ENCODE peak calls at places on chromosomes 7 and 10, in seven cellular contexts. C is activated T-helper 1 cell treated with Interleukin-2 at 50 U/mL for 16 hours, O is RWPE2, D is K562, S is EL, F is HCEC 1CT, Z is memory B cell. Y is an unnamed sample.

GRCh38 chr7:130490888-130491771 is 755 bp upstream of the MEST start:
- DNase-seq in D (no peak), Z (peak; percentile 31), C (no peak), F (no peak), O (no peak), S (peak; percentile 38), Y (no peak)

GRCh38 chr10:11908991-11909390 is 85.8 kb downstream of the PROSER2 start:
- DNase-seq in C (no peak), F (no peak), O (no peak), S (no peak), Z (no peak), D (no peak), Y (no peak)

GRCh38 chr7:91068136-91068795 is 196.0 kb upstream of the FZD1 start:
- DNase-seq in Z (no peak), S (no peak), O (no peak), C (no peak), D (no peak), F (no peak), Y (no peak)

GRCh38 chr10:85527610-85528317 is 838.8 kb downstream of the GRID1 start:
- DNase-seq in O (no peak), Z (no peak), D (no peak), S (no peak), F (no peak), C (no peak), Y (no peak)

GRCh38 chr10:59870152-59870551 is 36.2 kb downstream of the CCDC6 start:
- DNase-seq in S (no peak), O (no peak), Z (no peak), F (no peak), D (no peak), C (no peak), Y (no peak)

GRCh38 chr7:157112706-157113105 is 26.0 kb upstream of the UBE3C start:
- DNase-seq in C (no peak), Z (no peak), S (no peak), F (no peak), D (no peak), O (no peak), Y (no peak)

GRCh38 chr7:80284848-80285247 is 150.2 kb downstream of the GNAI1 start:
- DNase-seq in F (peak; percentile 89), C (no peak), O (no peak), D (no peak), Z (no peak), S (peak; percentile 59), Y (no peak)

GRCh38 chr7:8214162-8214897 is 47.6 kb downstream of the ICA1 start:
- DNase-seq in S (peak; percentile 38), Z (no peak), C (no peak), O (no peak), D (no peak), F (peak; percentile 17), Y (no peak)

GRCh38 chr7:29113384-29114102 is 32.8 kb downstream of the CPVL start:
- DNase-seq in O (no peak), F (no peak), Z (no peak), C (no peak), D (no peak), S (peak; percentile 35), Y (no peak)

GRCh38 chr7:90720970-90721768 is 125.0 kb downstream of the CDK14 start:
- DNase-seq in F (peak; percentile 82), C (no peak), O (no peak), D (no peak), Z (no peak), S (peak; percentile 62), Y (no peak)

GRCh38 chr10:49629286-49629915 is 15.6 kb downstream of the CHAT start:
- DNase-seq in S (no peak), O (peak; percentile 12), D (no peak), Z (no peak), F (no peak), C (no peak), Y (no peak)

GRCh38 chr10:105727131-105727530 is 1086.0 kb downstream of the SORCS3 start:
- DNase-seq in S (no peak), D (no peak), C (no peak), O (no peak), Z (no peak), F (no peak), Y (no peak)

GRCh38 chr7:82723411-82723810 is 279.8 kb upstream of the CACNA2D1 start:
- DNase-seq in C (no peak), F (no peak), S (no peak), Z (no peak), O (no peak), D (no peak), Y (no peak)

GRCh38 chr7:30912986-30913671 is 1.5 kb downstream of the AQP1 start:
- DNase-seq in O (no peak), C (no peak), S (no peak), F (no peak), D (no peak), Z (no peak), Y (no peak)

GRCh38 chr10:66622050-66622449 is 303.8 kb upstream of the LRRTM3 start:
- DNase-seq in Z (no peak), S (no peak), F (no peak), D (no peak), C (no peak), O (no peak), Y (no peak)

GRCh38 chr10:60646966-60647796 is 131.1 kb upstream of the CDK1 start:
- DNase-seq in F (peak; percentile 28), O (no peak), C (no peak), D (peak; percentile 38), S (peak; percentile 60), Z (peak; percentile 51), Y (no peak)

GRCh38 chr10:85978566-85979358 is 387.8 kb downstream of the GRID1 start:
- DNase-seq in D (no peak), C (no peak), Z (no peak), S (no peak), F (no peak), O (no peak), Y (no peak)

GRCh38 chr10:2985729-2986232 is 81.6 kb upstream of the PFKP start:
- DNase-seq in F (peak; percentile 28), D (no peak), C (no peak), O (no peak), S (peak; percentile 56), Z (no peak), Y (no peak)

GRCh38 chr7:115135769-115136410 is 214.0 kb downstream of the MDFIC start:
- DNase-seq in C (no peak), Z (no peak), F (no peak), D (no peak), O (no peak), S (no peak), Y (no peak)

GRCh38 chr10:44966816-44967509 is 7.4 kb downstream of the RASSF4 start:
- DNase-seq in O (no peak), S (no peak), D (no peak), Z (no peak), C (no peak), F (no peak), Y (no peak)

GRCh38 chr7:142792593-142792992 is 21.8 kb downstream of the PRSS2 start:
- DNase-seq in Z (no peak), O (no peak), D (no peak), S (no peak), C (no peak), F (no peak), Y (no peak)